ENCODE peak calls at places on chromosomes 5 and 9, in seven cellular contexts. P, H, G, A, T, K and C are unnamed samples.

GRCh38 chr9:20684865-20685696 is 1.0 kb downstream of the FOCAD start:
- DNase-seq in P (no peak), H (no peak), G (peak; percentile 14), A (no peak), T (no peak), K (peak; percentile 46), C (no peak)

GRCh38 chr5:101728933-101729332 is 567.2 kb downstream of the SLCO4C1 start:
- DNase-seq in P (no peak), H (no peak), G (no peak), A (no peak), T (no peak), K (peak; percentile 7), C (no peak)

GRCh38 chr9:93955356-93956182 is 414 bp upstream of the BARX1 start:
- DNase-seq in P (no peak), H (no peak), G (no peak), A (no peak), T (no peak), K (no peak), C (no peak)

GRCh38 chr9:18821794-18822193 is 211.2 kb downstream of the SAXO1 start:
- DNase-seq in P (no peak), H (no peak), G (no peak), A (no peak), T (no peak), K (no peak), C (no peak)

GRCh38 chr9:108142504-108143201 is 653.1 kb upstream of the KLF4 start:
- DNase-seq in P (peak; percentile 65), H (peak; percentile 75), G (no peak), A (peak; percentile 55), T (peak; percentile 20), K (no peak), C (peak; percentile 96)

GRCh38 chr5:53994148-53994547 is 316.2 kb downstream of the ARL15 start:
- DNase-seq in P (no peak), H (no peak), G (no peak), A (no peak), T (no peak), K (peak; percentile 23), C (no peak)

GRCh38 chr9:37575921-37576721 is at the start of gene FBXO10:
- DNase-seq in P (peak; percentile 74), H (peak; percentile 53), G (no peak), A (peak; percentile 67), T (peak; percentile 62), K (no peak), C (peak; percentile 90)

GRCh38 chr5:56350030-56350594 is 117.0 kb upstream of the ANKRD55 start:
- DNase-seq in P (no peak), H (no peak), G (no peak), A (no peak), T (no peak), K (peak; percentile 22), C (no peak)

GRCh38 chr5:29367176-29367833 is 1826.2 kb upstream of the CDH6 start:
- DNase-seq in P (no peak), H (no peak), G (no peak), A (no peak), T (no peak), K (peak; percentile 22), C (no peak)

GRCh38 chr5:135249658-135250057 is 149.4 kb downstream of the MACROH2A1 start:
- DNase-seq in P (no peak), H (no peak), G (no peak), A (peak; percentile 4), T (no peak), K (no peak), C (peak; percentile 63)

GRCh38 chr5:144087576-144087975 is 82.9 kb downstream of the YIPF5 start:
- DNase-seq in P (no peak), H (no peak), G (no peak), A (no peak), T (no peak), K (no peak), C (no peak)

GRCh38 chr9:135607401-135608293 is 31.7 kb downstream of the GLT6D1 start:
- DNase-seq in P (no peak), H (no peak), G (no peak), A (peak; percentile 18), T (no peak), K (no peak), C (no peak)

GRCh38 chr5:179319741-179320281 is 25.4 kb downstream of the ADAMTS2 start:
- DNase-seq in P (no peak), H (no peak), G (no peak), A (no peak), T (no peak), K (peak; percentile 53), C (no peak)

GRCh38 chr5:154189819-154190651 is 498 bp upstream of the GALNT10 start:
- DNase-seq in P (peak; percentile 85), H (peak; percentile 55), G (peak; percentile 93), A (peak; percentile 89), T (peak; percentile 84), K (peak; percentile 88), C (peak; percentile 69)

GRCh38 chr5:79868271-79868670 is 122.8 kb downstream of the MTX3 start:
- DNase-seq in P (no peak), H (no peak), G (no peak), A (no peak), T (no peak), K (no peak), C (no peak)

GRCh38 chr5:10451137-10451824 is 9.6 kb downstream of the ROPN1L start:
- DNase-seq in P (peak; percentile 51), H (no peak), G (no peak), A (no peak), T (no peak), K (peak; percentile 93), C (no peak)

GRCh38 chr5:132497488-132497997 is 7.0 kb upstream of the IRF1 start:
- DNase-seq in P (peak; percentile 62), H (no peak), G (peak; percentile 91), A (peak; percentile 63), T (peak; percentile 35), K (no peak), C (peak; percentile 45)

GRCh38 chr5:43042626-43043399 is 2.7 kb upstream of the ANXA2R start:
- DNase-seq in P (peak; percentile 66), H (peak; percentile 68), G (no peak), A (peak; percentile 59), T (peak; percentile 68), K (peak; percentile 96), C (peak; percentile 69)

GRCh38 chr5:179837076-179838011 is 16.6 kb downstream of the SQSTM1 start:
- DNase-seq in P (no peak), H (no peak), G (no peak), A (no peak), T (no peak), K (no peak), C (no peak)

GRCh38 chr9:27022920-27023319 is 17.4 kb upstream of the LRRC19 start:
- DNase-seq in P (no peak), H (no peak), G (no peak), A (no peak), T (no peak), K (no peak), C (no peak)

GRCh38 chr9:129385615-129385934 is 207.5 kb upstream of the IER5L start:
- DNase-seq in P (no peak), H (no peak), G (no peak), A (no peak), T (no peak), K (no peak), C (no peak)

GRCh38 chr9:124894741-124895170 is 32.8 kb downstream of the ARPC5L start:
- DNase-seq in P (no peak), H (no peak), G (no peak), A (no peak), T (no peak), K (peak; percentile 76), C (no peak)

GRCh38 chr5:135129307-135129706 is 95.3 kb upstream of the PITX1 start:
- DNase-seq in P (no peak), H (no peak), G (no peak), A (no peak), T (no peak), K (no peak), C (no peak)

GRCh38 chr5:112917453-112918005 is 4.5 kb downstream of the REEP5 start:
- DNase-seq in P (no peak), H (no peak), G (no peak), A (no peak), T (no peak), K (peak; percentile 53), C (no peak)

GRCh38 chr5:110547495-110547894 is 179.0 kb downstream of the TMEM232 start:
- DNase-seq in P (no peak), H (no peak), G (no peak), A (no peak), T (no peak), K (no peak), C (no peak)

DNA sequence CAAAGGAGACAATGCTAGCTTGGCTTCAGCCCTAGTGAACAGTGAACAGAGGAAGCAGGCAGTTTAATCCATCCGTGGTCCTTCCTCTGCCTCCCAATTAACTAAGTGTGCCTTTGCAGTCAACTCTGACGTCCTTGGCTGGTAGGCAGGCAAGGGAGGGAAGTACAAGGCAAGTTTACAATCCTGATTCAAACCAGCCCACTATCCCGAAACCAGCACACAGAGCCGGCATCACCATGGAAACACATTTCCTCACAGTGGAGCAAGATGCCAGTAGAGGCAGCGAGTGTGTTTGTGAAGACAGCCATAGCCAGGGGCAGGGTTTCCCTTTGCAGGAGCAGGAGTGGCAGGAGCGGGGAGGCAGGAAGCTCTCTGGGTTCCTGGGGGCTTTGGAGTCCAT is 73.9 kb downstream of the GOLPH3 start:
- DNase-seq in P (no peak), H (no peak), G (no peak), A (no peak), T (no peak), K (no peak), C (no peak)
- TF ChIP-seq POLR2A in P (no peak), H (no peak), G (no peak), A (no peak), T (no peak), K (no peak), C (no peak)

GRCh38 chr5:149345147-149345891 is at the start of gene GRPEL2:
- DNase-seq in P (peak; percentile 97), H (peak; percentile 93), G (peak; percentile 91), A (peak; percentile 94), T (peak; percentile 89), K (peak; percentile 98), C (peak; percentile 94)
- TF ChIP-seq POLR2A in P (no peak), H (peak; percentile 57), G (peak; percentile 90), A (no peak), T (peak; percentile 70), K (peak; percentile 84), C (no peak)

DNA sequence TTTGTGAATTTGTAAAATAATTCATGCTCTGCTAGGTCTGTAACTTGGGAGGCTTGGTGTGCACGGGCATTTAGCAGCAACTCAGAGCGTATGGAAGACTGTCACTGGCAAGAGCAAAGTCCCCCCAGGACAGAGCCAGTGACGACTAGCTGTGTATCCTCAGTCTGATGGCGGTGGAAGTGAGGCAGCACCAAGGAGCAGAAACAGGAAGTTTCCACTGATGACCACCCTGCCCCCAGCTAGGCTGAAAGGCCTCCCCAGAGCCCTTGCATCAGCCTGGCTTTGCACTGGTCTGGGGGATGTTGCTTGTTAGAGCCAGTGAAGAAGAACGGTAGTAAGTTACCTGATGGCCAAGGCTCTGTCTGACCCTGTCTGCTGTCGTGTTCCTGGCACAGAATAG is 66.8 kb upstream of the ABL1 start:
- DNase-seq in P (no peak), H (no peak), G (no peak), A (no peak), T (no peak), K (peak; percentile 92), C (no peak)
- TF ChIP-seq POLR2A in P (no peak), H (no peak), G (no peak), A (no peak), T (no peak), K (peak; percentile 39), C (no peak)

DNA sequence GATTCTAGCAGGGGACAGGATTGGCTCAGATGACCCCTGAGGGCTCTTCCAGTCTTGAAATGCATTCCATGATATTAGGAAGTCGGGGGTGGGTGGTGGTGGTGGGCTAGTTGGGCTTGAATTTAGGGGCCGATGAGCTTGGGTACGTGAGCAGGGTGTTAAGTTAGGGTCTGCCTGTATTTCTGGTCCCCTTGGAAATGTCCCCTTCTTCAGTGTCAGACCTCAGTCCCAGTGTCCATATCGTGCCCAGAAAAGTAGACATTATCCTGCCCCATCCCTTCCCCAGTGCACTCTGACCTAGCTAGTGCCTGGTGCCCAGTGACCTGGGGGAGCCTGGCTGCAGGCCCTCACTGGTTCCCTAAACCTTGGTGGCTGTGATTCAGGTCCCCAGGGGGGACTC is 2.9 kb upstream of the MYOZ3 start:
- DNase-seq in P (no peak), H (no peak), G (no peak), A (no peak), T (no peak), K (no peak), C (no peak)
- TF ChIP-seq POLR2A in P (no peak), H (no peak), G (no peak), A (no peak), T (no peak), K (no peak), C (no peak)